ENCODE peak calls at places on chromosomes 12 and 14, in four cellular contexts. One of them, this sample, is unnamed.

GRCh38 chr14:24362241-24362960 is 5.6 kb upstream of the NFATC4 start:
- DNase-seq in naive thymus-derived CD8-positive, alpha-beta T cell: no peak
- DNase-seq in SHP77: no peak
- DNase-seq in activated CD4-positive, alpha-beta T cell treated with anti-CD3 and anti-CD28 coated beads, Interleukin-2, amount 10 ng/mL, durations not matched to agents 7 days and 5 days: no peak
- DNase-seq in this sample: no peak

GRCh38 chr12:80565276-80565675 is 121.2 kb downstream of the PTPRQ start:
- DNase-seq in SHP77: no peak
- DNase-seq in activated CD4-positive, alpha-beta T cell treated with anti-CD3 and anti-CD28 coated beads, Interleukin-2, amount 10 ng/mL, durations not matched to agents 7 days and 5 days: no peak
- DNase-seq in naive thymus-derived CD8-positive, alpha-beta T cell: no peak
- DNase-seq in this sample: no peak

GRCh38 chr12:67472551-67472950 is 176.0 kb upstream of the DYRK2 start:
- DNase-seq in naive thymus-derived CD8-positive, alpha-beta T cell: no peak
- DNase-seq in activated CD4-positive, alpha-beta T cell treated with anti-CD3 and anti-CD28 coated beads, Interleukin-2, amount 10 ng/mL, durations not matched to agents 7 days and 5 days: no peak
- DNase-seq in SHP77: no peak
- DNase-seq in this sample: peak

GRCh38 chr12:41188058-41188840 is at the start of gene PDZRN4:
- DNase-seq in activated CD4-positive, alpha-beta T cell treated with anti-CD3 and anti-CD28 coated beads, Interleukin-2, amount 10 ng/mL, durations not matched to agents 7 days and 5 days: no peak
- DNase-seq in naive thymus-derived CD8-positive, alpha-beta T cell: no peak
- DNase-seq in SHP77: no peak
- DNase-seq in this sample: no peak

GRCh38 chr12:104790296-104791125 is 167.6 kb downstream of the SLC41A2 start:
- DNase-seq in activated CD4-positive, alpha-beta T cell treated with anti-CD3 and anti-CD28 coated beads, Interleukin-2, amount 10 ng/mL, durations not matched to agents 7 days and 5 days: peak
- DNase-seq in naive thymus-derived CD8-positive, alpha-beta T cell: peak
- DNase-seq in SHP77: peak
- DNase-seq in this sample: no peak

GRCh38 chr12:67534671-67535070 is 113.9 kb upstream of the DYRK2 start:
- DNase-seq in SHP77: no peak
- DNase-seq in activated CD4-positive, alpha-beta T cell treated with anti-CD3 and anti-CD28 coated beads, Interleukin-2, amount 10 ng/mL, durations not matched to agents 7 days and 5 days: no peak
- DNase-seq in naive thymus-derived CD8-positive, alpha-beta T cell: no peak
- DNase-seq in this sample: no peak

GRCh38 chr14:44960646-44961045 is 1.1 kb downstream of the KLHL28 start:
- DNase-seq in activated CD4-positive, alpha-beta T cell treated with anti-CD3 and anti-CD28 coated beads, Interleukin-2, amount 10 ng/mL, durations not matched to agents 7 days and 5 days: no peak
- DNase-seq in SHP77: no peak
- DNase-seq in naive thymus-derived CD8-positive, alpha-beta T cell: no peak
- DNase-seq in this sample: no peak

GRCh38 chr14:64806862-64807495 is 72.7 kb downstream of the SPTB start:
- DNase-seq in activated CD4-positive, alpha-beta T cell treated with anti-CD3 and anti-CD28 coated beads, Interleukin-2, amount 10 ng/mL, durations not matched to agents 7 days and 5 days: no peak
- DNase-seq in naive thymus-derived CD8-positive, alpha-beta T cell: no peak
- DNase-seq in SHP77: no peak
- DNase-seq in this sample: no peak

GRCh38 chr14:99841436-99842071 is 48.3 kb downstream of the EML1 start:
- DNase-seq in SHP77: no peak
- DNase-seq in naive thymus-derived CD8-positive, alpha-beta T cell: no peak
- DNase-seq in activated CD4-positive, alpha-beta T cell treated with anti-CD3 and anti-CD28 coated beads, Interleukin-2, amount 10 ng/mL, durations not matched to agents 7 days and 5 days: no peak
- DNase-seq in this sample: no peak